ENCODE peak calls at places on chromosomes 3 and 15, in six cellular contexts. One of them, this sample, is unnamed.

GRCh38 chr15:75061272-75061671 is 37.9 kb downstream of the PPCDC start:
- DNase-seq in endothelial cell of umbilical vein: no peak
- DNase-seq in NB4: peak; percentile 92
- DNase-seq in HepG2: no peak
- DNase-seq in GM12878: peak; percentile 66
- DNase-seq in K562: no peak
- DNase-seq in this sample: no peak

GRCh38 chr3:125032100-125032643 is 23.6 kb downstream of the HEG1 start:
- DNase-seq in GM12878: no peak
- DNase-seq in endothelial cell of umbilical vein: peak; percentile 36
- DNase-seq in HepG2: peak; percentile 70
- DNase-seq in NB4: no peak
- DNase-seq in K562: no peak
- DNase-seq in this sample: peak; percentile 27

GRCh38 chr15:63718590-63719035 is 115.1 kb downstream of the HERC1 start:
- DNase-seq in K562: no peak
- DNase-seq in NB4: no peak
- DNase-seq in endothelial cell of umbilical vein: no peak
- DNase-seq in HepG2: peak; percentile 60
- DNase-seq in GM12878: no peak
- DNase-seq in this sample: no peak

GRCh38 chr15:95068847-95069518 is 837.6 kb downstream of the MCTP2 start:
- DNase-seq in HepG2: no peak
- DNase-seq in GM12878: no peak
- DNase-seq in NB4: no peak
- DNase-seq in endothelial cell of umbilical vein: no peak
- DNase-seq in K562: no peak
- DNase-seq in this sample: no peak

GRCh38 chr3:155548194-155548593 is 196.7 kb downstream of the PLCH1 start:
- DNase-seq in endothelial cell of umbilical vein: no peak
- DNase-seq in NB4: no peak
- DNase-seq in GM12878: no peak
- DNase-seq in HepG2: no peak
- DNase-seq in K562: no peak
- DNase-seq in this sample: no peak

GRCh38 chr15:67670647-67671305 is 128.3 kb downstream of the MAP2K5 start:
- DNase-seq in endothelial cell of umbilical vein: no peak
- DNase-seq in GM12878: no peak
- DNase-seq in K562: peak; percentile 8
- DNase-seq in HepG2: no peak
- DNase-seq in NB4: no peak
- DNase-seq in this sample: no peak

GRCh38 chr15:67105065-67105951 is 39.9 kb downstream of the SMAD3 start:
- DNase-seq in endothelial cell of umbilical vein: peak; percentile 96
- DNase-seq in GM12878: no peak
- DNase-seq in HepG2: peak; percentile 93
- DNase-seq in K562: no peak
- DNase-seq in NB4: no peak
- DNase-seq in this sample: peak; percentile 97

GRCh38 chr3:121781611-121782010 is 32.1 kb upstream of the GOLGB1 start:
- DNase-seq in K562: no peak
- DNase-seq in GM12878: no peak
- DNase-seq in endothelial cell of umbilical vein: no peak
- DNase-seq in HepG2: no peak
- DNase-seq in NB4: no peak
- DNase-seq in this sample: no peak

GRCh38 chr3:4561661-4562060 is 68.5 kb downstream of the ITPR1 start:
- DNase-seq in HepG2: peak; percentile 53
- DNase-seq in GM12878: no peak
- DNase-seq in K562: no peak
- DNase-seq in endothelial cell of umbilical vein: no peak
- DNase-seq in NB4: no peak
- DNase-seq in this sample: no peak

GRCh38 chr3:95926904-95927501 is 887.4 kb upstream of the EPHA6 start:
- DNase-seq in K562: no peak
- DNase-seq in HepG2: no peak
- DNase-seq in GM12878: no peak
- DNase-seq in endothelial cell of umbilical vein: no peak
- DNase-seq in NB4: no peak
- DNase-seq in this sample: no peak

GRCh38 chr3:49313902-49314676 is 25.8 kb downstream of the USP4 start:
- DNase-seq in HepG2: no peak
- DNase-seq in endothelial cell of umbilical vein: peak; percentile 49
- DNase-seq in GM12878: peak; percentile 47
- DNase-seq in NB4: no peak
- DNase-seq in K562: no peak
- DNase-seq in this sample: no peak

GRCh38 chr15:73781038-73781925 is 28.1 kb upstream of the INSYN1 start:
- DNase-seq in NB4: peak; percentile 24
- DNase-seq in GM12878: no peak
- DNase-seq in K562: peak; percentile 60
- DNase-seq in HepG2: no peak
- DNase-seq in endothelial cell of umbilical vein: no peak
- DNase-seq in this sample: peak; percentile 36

GRCh38 chr3:47423548-47424145 is 42.8 kb downstream of the PTPN23 start:
- DNase-seq in HepG2: no peak
- DNase-seq in NB4: no peak
- DNase-seq in endothelial cell of umbilical vein: no peak
- DNase-seq in GM12878: no peak
- DNase-seq in K562: no peak
- DNase-seq in this sample: no peak

GRCh38 chr3:47427866-47428265 is 47.0 kb downstream of the PTPN23 start:
- DNase-seq in NB4: no peak
- DNase-seq in endothelial cell of umbilical vein: no peak
- DNase-seq in HepG2: no peak
- DNase-seq in K562: no peak
- DNase-seq in GM12878: no peak
- DNase-seq in this sample: no peak

GRCh38 chr3:47424434-47425382 is 43.9 kb downstream of the PTPN23 start:
- DNase-seq in HepG2: peak; percentile 89
- DNase-seq in K562: no peak
- DNase-seq in endothelial cell of umbilical vein: no peak
- DNase-seq in NB4: no peak
- DNase-seq in GM12878: no peak
- DNase-seq in this sample: no peak

GRCh38 chr3:47425383-47425778 is 44.6 kb downstream of the PTPN23 start:
- DNase-seq in HepG2: no peak
- DNase-seq in GM12878: no peak
- DNase-seq in endothelial cell of umbilical vein: no peak
- DNase-seq in NB4: no peak
- DNase-seq in K562: no peak
- DNase-seq in this sample: no peak

DNA sequence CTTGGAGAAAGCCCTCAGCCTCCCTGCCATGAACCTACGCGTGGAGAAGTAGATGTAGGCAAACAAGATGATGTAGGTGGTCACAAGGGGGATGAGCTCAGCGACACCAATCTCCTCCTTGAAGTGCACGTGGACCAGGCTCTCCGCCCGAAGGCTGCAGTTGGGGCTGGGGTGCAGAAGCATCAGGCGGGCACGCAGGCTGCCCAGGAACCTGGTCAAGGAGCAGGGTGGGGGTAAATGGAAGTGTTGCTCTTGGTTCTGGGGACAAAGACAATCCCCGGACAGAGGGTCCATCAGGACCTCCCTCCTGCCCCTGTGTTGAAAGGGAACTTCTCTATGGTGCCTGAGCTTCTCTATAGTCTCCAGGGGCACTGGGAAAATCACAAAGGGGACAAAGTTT is 45.1 kb downstream of the PTPN23 start:
- DNase-seq in K562: no peak
- DNase-seq in endothelial cell of umbilical vein: no peak
- DNase-seq in GM12878: no peak
- DNase-seq in HepG2: no peak
- DNase-seq in NB4: no peak
- DNase-seq in this sample: no peak
- TF ChIP-seq MYC in K562: no peak
- TF ChIP-seq MYC in endothelial cell of umbilical vein: no peak
- TF ChIP-seq MYC in GM12878: no peak
- TF ChIP-seq MYC in HepG2: no peak
- TF ChIP-seq MYC in NB4: no peak
- TF ChIP-seq MYC in this sample: no peak

DNA sequence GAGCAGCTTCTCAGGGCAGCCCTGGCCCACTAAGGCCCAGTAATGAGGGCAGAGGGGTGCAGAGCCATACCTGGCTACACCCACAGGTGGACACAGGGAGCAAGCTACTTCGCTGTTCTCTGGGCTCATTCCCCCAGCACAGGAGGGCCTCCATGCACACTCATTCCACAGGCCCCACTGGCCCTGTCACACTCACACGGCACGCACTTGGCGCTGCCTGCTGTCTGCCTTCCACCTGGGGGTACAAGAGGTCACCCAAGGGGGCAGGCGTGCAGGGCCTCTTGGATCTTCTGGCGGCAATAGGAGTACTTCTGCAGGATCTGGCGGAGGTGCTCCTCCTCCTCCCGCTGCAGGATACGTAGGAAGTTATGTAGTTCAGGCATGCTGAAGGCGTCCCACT is 2.3 kb upstream of the TUSC2 start:
- DNase-seq in HepG2: no peak
- DNase-seq in K562: no peak
- DNase-seq in endothelial cell of umbilical vein: no peak
- DNase-seq in NB4: no peak
- DNase-seq in GM12878: no peak
- DNase-seq in this sample: no peak
- TF ChIP-seq MYC in HepG2: no peak
- TF ChIP-seq MYC in K562: no peak
- TF ChIP-seq MYC in endothelial cell of umbilical vein: no peak
- TF ChIP-seq MYC in NB4: no peak
- TF ChIP-seq MYC in GM12878: no peak
- TF ChIP-seq MYC in this sample: no peak

GRCh38 chr15:69629631-69630161 is 177.1 kb downstream of the RPLP1 start:
- DNase-seq in NB4: no peak
- DNase-seq in endothelial cell of umbilical vein: no peak
- DNase-seq in GM12878: no peak
- DNase-seq in HepG2: no peak
- DNase-seq in K562: no peak
- DNase-seq in this sample: no peak
- TF ChIP-seq MYC in NB4: no peak
- TF ChIP-seq MYC in endothelial cell of umbilical vein: no peak
- TF ChIP-seq MYC in GM12878: no peak
- TF ChIP-seq MYC in HepG2: no peak
- TF ChIP-seq MYC in K562: no peak
- TF ChIP-seq MYC in this sample: no peak

DNA sequence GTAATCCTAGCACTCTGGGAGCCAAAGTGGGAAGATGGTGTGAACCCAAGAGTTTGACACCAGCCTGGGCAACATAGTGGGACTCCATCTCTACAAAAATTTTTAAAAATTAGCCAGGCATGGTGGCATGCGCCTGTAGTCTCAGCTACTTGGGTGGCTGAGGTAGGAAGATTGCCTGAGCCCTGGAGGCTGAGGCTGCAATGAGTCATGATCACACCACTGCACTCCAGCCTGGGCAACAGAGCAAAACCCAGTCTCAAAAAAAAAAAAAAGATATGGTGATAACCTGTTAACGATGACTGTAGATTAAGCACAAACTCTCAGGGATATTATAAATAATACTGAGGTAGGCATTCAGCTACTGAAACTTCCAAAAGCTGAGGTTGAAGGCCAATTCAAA is 107.5 kb downstream of the SLC49A4 start:
- DNase-seq in HepG2: no peak
- DNase-seq in NB4: no peak
- DNase-seq in GM12878: no peak
- DNase-seq in K562: no peak
- DNase-seq in endothelial cell of umbilical vein: no peak
- DNase-seq in this sample: no peak
- TF ChIP-seq MYC in HepG2: no peak
- TF ChIP-seq MYC in NB4: no peak
- TF ChIP-seq MYC in GM12878: no peak
- TF ChIP-seq MYC in K562: no peak
- TF ChIP-seq MYC in endothelial cell of umbilical vein: no peak
- TF ChIP-seq MYC in this sample: no peak

GRCh38 chr3:12868039-12869024 is 27.0 kb upstream of the RPL32 start:
- DNase-seq in NB4: peak; percentile 79
- DNase-seq in HepG2: peak; percentile 77
- DNase-seq in K562: peak; percentile 85
- DNase-seq in endothelial cell of umbilical vein: peak; percentile 83
- DNase-seq in GM12878: no peak
- DNase-seq in this sample: peak; percentile 88

GRCh38 chr3:12870942-12871341 is 29.6 kb upstream of the RPL32 start:
- DNase-seq in GM12878: no peak
- DNase-seq in HepG2: no peak
- DNase-seq in endothelial cell of umbilical vein: no peak
- DNase-seq in K562: no peak
- DNase-seq in NB4: peak; percentile 69
- DNase-seq in this sample: no peak

GRCh38 chr3:12866836-12867235 is 25.5 kb upstream of the RPL32 start:
- DNase-seq in GM12878: no peak
- DNase-seq in NB4: no peak
- DNase-seq in HepG2: no peak
- DNase-seq in endothelial cell of umbilical vein: no peak
- DNase-seq in K562: no peak
- DNase-seq in this sample: no peak

GRCh38 chr3:12871404-12871983 is 30.1 kb upstream of the RPL32 start:
- DNase-seq in GM12878: no peak
- DNase-seq in HepG2: no peak
- DNase-seq in K562: no peak
- DNase-seq in NB4: no peak
- DNase-seq in endothelial cell of umbilical vein: no peak
- DNase-seq in this sample: no peak

GRCh38 chr3:12869025-12869695 is 27.8 kb upstream of the RPL32 start:
- DNase-seq in NB4: no peak
- DNase-seq in endothelial cell of umbilical vein: peak; percentile 18
- DNase-seq in HepG2: no peak
- DNase-seq in GM12878: no peak
- DNase-seq in K562: peak; percentile 91
- DNase-seq in this sample: peak; percentile 15
- TF ChIP-seq MYC in NB4: no peak
- TF ChIP-seq MYC in endothelial cell of umbilical vein: no peak
- TF ChIP-seq MYC in HepG2: no peak
- TF ChIP-seq MYC in GM12878: no peak
- TF ChIP-seq MYC in K562: no peak
- TF ChIP-seq MYC in this sample: no peak

GRCh38 chr3:139093840-139094239 is 49.1 kb upstream of the PRR23C start:
- DNase-seq in GM12878: no peak
- DNase-seq in HepG2: no peak
- DNase-seq in NB4: no peak
- DNase-seq in K562: no peak
- DNase-seq in endothelial cell of umbilical vein: no peak
- DNase-seq in this sample: no peak
- TF ChIP-seq MYC in GM12878: no peak
- TF ChIP-seq MYC in HepG2: no peak
- TF ChIP-seq MYC in NB4: no peak
- TF ChIP-seq MYC in K562: no peak
- TF ChIP-seq MYC in endothelial cell of umbilical vein: no peak
- TF ChIP-seq MYC in this sample: no peak

GRCh38 chr15:40500584-40501330 is 30.0 kb downstream of the CHST14 start:
- DNase-seq in NB4: no peak
- DNase-seq in GM12878: no peak
- DNase-seq in HepG2: no peak
- DNase-seq in endothelial cell of umbilical vein: peak; percentile 71
- DNase-seq in K562: no peak
- DNase-seq in this sample: no peak
- TF ChIP-seq MYC in NB4: no peak
- TF ChIP-seq MYC in GM12878: no peak
- TF ChIP-seq MYC in HepG2: no peak
- TF ChIP-seq MYC in endothelial cell of umbilical vein: no peak
- TF ChIP-seq MYC in K562: no peak
- TF ChIP-seq MYC in this sample: no peak

This sample was measured in A549.